ENCODE peak calls at places on chromosomes 12 and 14, in eight cellular contexts. H is esophagus squamous epithelium, Q is fibroblast of pulmonary artery, B is psoas muscle, K is neural crest cell, W is AG09319, N is dorsolateral prefrontal cortex, L is H9. U is an unnamed sample.

GRCh38 chr12:108307006-108307405 is 32.1 kb downstream of the CMKLR1 start:
- DNase-seq in H (no peak), Q (peak; percentile 32), B (no peak), K (no peak), W (peak; percentile 60), N (no peak), L (no peak), U (no peak)

GRCh38 chr14:104688755-104689619 is at the start of gene INF2:
- DNase-seq in H (no peak), Q (peak; percentile 45), B (peak; percentile 70), K (no peak), W (no peak), N (no peak), L (peak; percentile 68), U (no peak)

GRCh38 chr14:24411468-24412454 is 13.0 kb downstream of the NYNRIN start:
- DNase-seq in H (no peak), Q (peak; percentile 79), B (no peak), K (no peak), W (no peak), N (no peak), L (peak; percentile 59), U (no peak)

GRCh38 chr14:29227631-29228030 is 461.0 kb downstream of the FOXG1 start:
- DNase-seq in H (no peak), Q (peak; percentile 63), B (no peak), K (no peak), W (no peak), N (no peak), L (no peak), U (no peak)

GRCh38 chr14:103390605-103391004 is 5.4 kb downstream of the MARK3 start:
- DNase-seq in H (no peak), Q (no peak), B (no peak), K (no peak), W (no peak), N (no peak), L (no peak), U (no peak)

GRCh38 chr12:66725031-66725430 is 46.2 kb upstream of the GRIP1 start:
- DNase-seq in H (no peak), Q (no peak), B (no peak), K (no peak), W (no peak), N (no peak), L (no peak), U (no peak)

GRCh38 chr12:1583421-1584078 is 10.8 kb downstream of the FBXL14 start:
- DNase-seq in H (no peak), Q (peak; percentile 94), B (peak; percentile 31), K (peak; percentile 71), W (peak; percentile 77), N (peak; percentile 61), L (peak; percentile 74), U (no peak)

GRCh38 chr14:98591161-98591560 is 680.8 kb downstream of the BCL11B start:
- DNase-seq in H (no peak), Q (no peak), B (no peak), K (no peak), W (no peak), N (no peak), L (no peak), U (no peak)

GRCh38 chr12:6827982-6828670 is at the start of gene P3H3:
- DNase-seq in H (no peak), Q (peak; percentile 48), B (peak; percentile 39), K (peak; percentile 43), W (no peak), N (no peak), L (peak; percentile 73), U (no peak)

GRCh38 chr12:5227722-5228274 is 184.1 kb downstream of the KCNA5 start:
- DNase-seq in H (no peak), Q (no peak), B (no peak), K (no peak), W (no peak), N (no peak), L (no peak), U (no peak)

GRCh38 chr14:71319646-71320045 is 412.4 kb downstream of the PCNX1 start:
- DNase-seq in H (no peak), Q (peak; percentile 48), B (no peak), K (peak; percentile 8), W (no peak), N (no peak), L (no peak), U (no peak)

GRCh38 chr14:74324945-74325361 is 22.2 kb upstream of the ABCD4 start:
- DNase-seq in H (no peak), Q (peak; percentile 58), B (no peak), K (peak; percentile 14), W (no peak), N (no peak), L (peak; percentile 43), U (peak; percentile 2)

GRCh38 chr12:64034901-64035576 is 187.1 kb downstream of the KICS2 start:
- DNase-seq in H (no peak), Q (no peak), B (no peak), K (no peak), W (no peak), N (no peak), L (no peak), U (no peak)

DNA sequence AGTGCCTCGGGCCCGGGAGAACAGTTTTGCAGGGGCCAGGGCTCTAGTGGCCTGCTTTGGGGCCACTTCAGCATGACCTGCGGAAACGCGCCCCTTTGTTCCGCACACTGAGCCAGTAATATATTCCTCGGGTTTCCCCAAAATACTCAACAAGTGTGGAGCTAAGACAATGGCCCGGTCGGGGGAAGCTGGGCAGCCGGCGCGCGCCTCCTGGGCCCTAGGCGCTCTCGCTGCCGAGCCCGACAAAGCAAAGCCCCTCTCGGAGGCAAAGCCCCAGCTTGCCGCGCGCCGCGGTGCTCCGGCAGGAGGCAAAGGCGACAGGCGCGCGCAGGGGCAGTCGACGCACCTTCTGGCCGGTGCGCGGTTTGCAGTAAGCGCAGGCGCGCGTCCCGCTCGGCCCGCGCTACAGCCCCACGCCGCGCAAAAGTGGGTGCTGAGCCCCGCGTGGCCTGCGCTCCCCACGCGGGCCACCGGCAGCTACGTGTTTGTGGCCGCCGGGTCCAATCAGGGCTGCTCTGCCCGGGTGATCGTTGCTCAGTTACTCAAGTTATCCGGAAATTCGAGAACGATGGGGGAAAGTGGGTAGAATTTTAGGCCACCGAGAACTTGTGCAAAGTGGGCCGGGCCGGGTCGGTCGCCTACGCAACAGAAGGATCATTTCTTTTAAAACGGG is 3.2 kb downstream of the RFX4 start:
- DNase-seq in H (no peak), Q (no peak), B (no peak), K (peak; percentile 35), W (no peak), N (no peak), L (peak; percentile 75), U (no peak)
- TF ChIP-seq CTCF in H (no peak), Q (no peak), B (no peak), K (peak; percentile 13), W (no peak), N (no peak), L (no peak), U (no peak)

DNA sequence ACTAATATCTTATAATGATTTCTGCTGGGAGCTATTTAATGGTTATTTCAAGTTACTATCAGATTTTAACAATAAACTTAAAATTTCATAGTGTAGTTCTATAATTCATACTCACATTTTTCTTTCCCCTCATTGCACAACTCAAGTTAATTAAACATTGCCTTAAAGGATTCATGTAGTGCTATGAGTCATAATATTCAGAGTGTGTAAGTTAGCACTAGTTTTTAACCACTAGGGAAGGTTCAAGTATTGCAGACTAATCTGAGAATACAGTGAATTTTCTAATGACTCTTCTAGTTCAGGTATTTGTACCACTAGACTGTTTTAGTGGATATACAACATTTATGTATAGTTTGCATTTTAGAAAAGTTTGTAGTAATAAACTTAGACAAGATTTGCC is 49.9 kb downstream of the FOXA1 start:
- DNase-seq in H (no peak), Q (no peak), B (no peak), K (no peak), W (no peak), N (no peak), L (no peak), U (no peak)
- TF ChIP-seq CTCF in H (no peak), Q (no peak), B (no peak), K (peak; percentile 22), W (no peak), N (no peak), L (no peak), U (no peak)

GRCh38 chr12:62005615-62006014 is 254.6 kb upstream of the USP15 start:
- DNase-seq in H (no peak), Q (no peak), B (no peak), K (no peak), W (no peak), N (no peak), L (no peak), U (no peak)
- TF ChIP-seq CTCF in H (no peak), Q (no peak), B (no peak), K (no peak), W (no peak), N (no peak), L (no peak), U (no peak)

GRCh38 chr14:54812661-54813060 is 90.0 kb downstream of the GCH1 start:
- DNase-seq in H (no peak), Q (no peak), B (no peak), K (no peak), W (no peak), N (no peak), L (no peak), U (no peak)

GRCh38 chr14:54815531-54815930 is 87.1 kb downstream of the GCH1 start:
- DNase-seq in H (no peak), Q (no peak), B (no peak), K (no peak), W (no peak), N (no peak), L (no peak), U (no peak)

GRCh38 chr14:54813081-54813480 is 89.5 kb downstream of the GCH1 start:
- DNase-seq in H (no peak), Q (no peak), B (no peak), K (no peak), W (no peak), N (no peak), L (peak; percentile 7), U (no peak)

GRCh38 chr14:54815016-54815415 is 87.6 kb downstream of the GCH1 start:
- DNase-seq in H (no peak), Q (peak; percentile 77), B (peak; percentile 61), K (no peak), W (no peak), N (no peak), L (no peak), U (no peak)

DNA sequence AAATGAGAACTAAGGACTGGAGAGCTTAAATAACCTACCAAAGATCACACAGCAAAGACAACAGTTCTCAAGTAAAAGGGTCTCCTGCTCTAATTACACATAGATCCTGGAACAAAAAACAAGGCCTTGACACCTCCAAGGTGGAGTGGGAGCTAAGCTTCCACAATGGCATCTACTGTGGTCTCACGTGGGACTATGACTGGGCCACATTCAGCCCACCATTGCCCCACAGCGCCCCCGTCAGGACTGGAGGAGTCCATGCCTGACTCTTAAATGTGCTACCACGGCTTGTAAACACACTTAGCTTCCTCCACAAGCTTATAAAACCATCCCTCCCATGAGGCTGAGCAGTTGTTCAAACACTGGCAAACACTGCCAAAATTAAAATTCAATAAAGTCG is 88.5 kb downstream of the GCH1 start:
- DNase-seq in H (no peak), Q (no peak), B (no peak), K (no peak), W (no peak), N (no peak), L (peak; percentile 53), U (no peak)
- TF ChIP-seq CTCF in H (no peak), Q (peak; percentile 7), B (no peak), K (peak; percentile 20), W (no peak), N (no peak), L (peak; percentile 62), U (peak; percentile 49)

U was measured in chondrocyte.